ENCODE peak calls at places on chromosomes 4 and X, in seven cellular contexts. C is DND-41, L is IMR-90, V is neuronal stem cell, J is PC-9, T is neural progenitor cell, I is K562. A is an unnamed sample.

GRCh38 chrX:13082286-13083065 is 38.1 kb upstream of the FAM9C start:
- DNase-seq in C (peak), J (no peak), L (no peak), V (no peak), T (no peak), I (no peak), A (no peak)

GRCh38 chrX:1164322-1165288 is 47.8 kb downstream of the CRLF2 start:
- DNase-seq in I (no peak), J (no peak), L (no peak), C (no peak), T (peak), V (no peak), A (peak)

GRCh38 chr4:17578482-17578891 is 1.5 kb downstream of the LAP3 start:
- DNase-seq in J (no peak), I (no peak), T (no peak), L (peak), C (no peak), V (no peak), A (no peak)

GRCh38 chr4:113040793-113041192 is 8.7 kb upstream of the ANK2 start:
- DNase-seq in C (no peak), I (no peak), V (no peak), L (no peak), J (no peak), T (no peak), A (no peak)

GRCh38 chr4:137156054-137156453 is 376.2 kb downstream of the PCDH18 start:
- DNase-seq in J (no peak), V (no peak), C (no peak), L (peak), I (no peak), T (no peak), A (peak)

GRCh38 chrX:1196436-1196835 is 16.0 kb downstream of the CRLF2 start:
- DNase-seq in V (no peak), L (no peak), I (no peak), T (no peak), C (no peak), J (no peak), A (no peak)

GRCh38 chr4:108359130-108359709 is 190.5 kb upstream of the LEF1 start:
- DNase-seq in I (no peak), J (no peak), C (peak), V (no peak), L (no peak), T (no peak), A (no peak)

GRCh38 chrX:16869393-16870094 is 618 bp downstream of the RBBP7 start:
- DNase-seq in C (peak), J (no peak), I (peak), T (peak), V (peak), L (peak), A (peak)

GRCh38 chr4:33709247-33709646 is 2535.1 kb downstream of the ARAP2 start:
- DNase-seq in C (no peak), I (no peak), V (no peak), L (peak), T (no peak), J (no peak), A (peak)

GRCh38 chr4:7782783-7783182 is 156.9 kb downstream of the AFAP1 start:
- DNase-seq in T (no peak), I (no peak), J (peak), V (no peak), C (no peak), L (no peak), A (peak)

GRCh38 chr4:60683953-60684352 is 516.2 kb upstream of the ADGRL3 start:
- DNase-seq in V (no peak), J (no peak), L (peak), T (no peak), C (no peak), I (no peak), A (peak)

GRCh38 chrX:104522386-104522785 is 43.6 kb upstream of the IL1RAPL2 start:
- DNase-seq in T (no peak), V (no peak), J (no peak), C (no peak), I (no peak), L (no peak), A (no peak)

GRCh38 chr4:37946503-37947179 is 13.6 kb upstream of the PTTG2 start:
- DNase-seq in J (no peak), L (no peak), V (no peak), T (no peak), I (no peak), C (no peak), A (no peak)

GRCh38 chr4:726235-726787 is 20.7 kb downstream of the PCGF3 start:
- DNase-seq in L (peak), J (no peak), C (no peak), I (peak), T (no peak), V (no peak), A (peak)

GRCh38 chr4:115042496-115042895 is 70.9 kb downstream of the NDST4 start:
- DNase-seq in V (no peak), I (no peak), C (no peak), J (no peak), T (peak), L (no peak), A (peak)

GRCh38 chrX:63428348-63428747 is 77.2 kb upstream of the SPIN4 start:
- DNase-seq in I (no peak), L (peak), C (no peak), V (no peak), J (peak), T (no peak), A (peak)

GRCh38 chrX:150028692-150029091 is 90.4 kb upstream of the EOLA2 start:
- DNase-seq in C (no peak), V (no peak), L (no peak), T (no peak), I (no peak), J (no peak), A (no peak)

GRCh38 chrX:151694661-151695582 is at the start of gene PRRG3:
- DNase-seq in T (peak), I (no peak), J (no peak), V (no peak), L (no peak), C (no peak), A (no peak)

GRCh38 chr4:7985891-7986441 is 46.3 kb upstream of the AFAP1 start:
- DNase-seq in C (no peak), T (no peak), V (no peak), L (peak), J (no peak), I (no peak), A (no peak)

GRCh38 chrX:134526399-134526798 is 66.4 kb downstream of the HPRT1 start:
- DNase-seq in C (no peak), I (no peak), V (no peak), J (no peak), L (peak), T (no peak), A (peak)

GRCh38 chr4:8835521-8836365 is 35.9 kb downstream of the HMX1 start:
- DNase-seq in V (no peak), C (no peak), L (no peak), T (no peak), J (no peak), I (no peak), A (no peak)

GRCh38 chr4:108024078-108024990 is 34.6 kb downstream of the HADH start:
- DNase-seq in I (no peak), L (no peak), C (no peak), V (no peak), T (no peak), J (no peak), A (no peak)

GRCh38 chr4:174378951-174379350 is 95.2 kb downstream of the CEP44 start:
- DNase-seq in T (no peak), I (no peak), V (no peak), L (no peak), C (no peak), J (no peak), A (no peak)

GRCh38 chrX:25004485-25005032 is 11.2 kb downstream of the ARX start:
- DNase-seq in C (no peak), J (no peak), V (no peak), I (no peak), L (no peak), T (peak), A (no peak)

GRCh38 chr4:184457530-184458249 is 16.7 kb downstream of the IRF2 start:
- DNase-seq in C (no peak), T (no peak), L (no peak), J (no peak), I (no peak), V (no peak), A (peak)

GRCh38 chr4:69957209-69957608 is 8.3 kb downstream of the CSN2 start:
- DNase-seq in C (no peak), I (no peak), J (no peak), V (no peak), L (no peak), T (no peak), A (no peak)

GRCh38 chr4:22237155-22237751 is 278.6 kb downstream of the ADGRA3 start:
- DNase-seq in J (no peak), L (peak), C (no peak), T (peak), I (peak), V (no peak), A (peak)

GRCh38 chrX:68841251-68842049 is 12.6 kb downstream of the EFNB1 start:
- DNase-seq in C (no peak), V (no peak), T (no peak), I (no peak), L (no peak), J (no peak), A (no peak)

GRCh38 chr4:187283306-187283705 is 559.6 kb upstream of the FAT1 start:
- DNase-seq in C (no peak), J (no peak), L (peak), T (no peak), V (no peak), I (no peak), A (peak)

GRCh38 chrX:130186645-130187044 is 14.9 kb downstream of the RAB33A start:
- DNase-seq in I (no peak), J (no peak), L (no peak), T (no peak), C (no peak), V (no peak), A (no peak)

GRCh38 chr4:184748251-184748652 is 14.4 kb upstream of the CENPU start:
- DNase-seq in C (no peak), I (no peak), V (no peak), T (no peak), J (peak), L (no peak), A (no peak)

GRCh38 chr4:168877779-168878491 is 132.1 kb downstream of the CBR4 start:
- DNase-seq in C (peak), I (no peak), V (peak), T (peak), L (no peak), J (no peak), A (peak)

DNA sequence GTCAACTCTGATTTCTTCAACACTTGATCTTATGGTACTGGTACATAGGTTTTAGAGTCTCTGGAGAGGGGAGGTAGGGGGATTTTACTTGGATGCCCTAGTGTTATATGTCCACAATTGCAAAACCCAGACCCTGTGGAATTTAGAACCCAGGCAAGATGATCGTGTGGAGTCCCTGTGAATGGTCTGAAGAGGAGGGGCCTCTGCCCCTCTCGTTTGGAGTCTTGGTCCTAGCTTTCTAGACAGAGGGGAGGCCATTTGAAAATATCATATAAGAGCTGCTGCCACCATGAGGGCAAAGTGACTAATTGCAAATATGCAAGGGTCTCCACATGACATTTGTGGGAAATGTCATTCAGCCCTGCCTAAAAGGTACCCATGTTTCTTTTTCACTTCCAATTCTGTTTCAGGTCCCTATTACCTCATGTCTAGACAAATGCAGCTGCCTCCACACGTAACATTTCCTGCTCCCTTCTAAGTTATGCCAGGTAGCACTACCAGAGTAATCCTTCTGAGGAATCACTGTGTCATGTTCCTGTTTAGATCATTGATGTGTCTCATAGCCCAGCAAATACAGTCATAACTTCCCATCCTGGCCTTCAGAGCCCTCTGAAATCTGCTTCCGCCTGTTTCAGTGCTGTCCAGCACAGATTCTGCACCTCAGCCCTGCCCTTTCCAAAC is 126.8 kb downstream of the KLHL8 start:
- DNase-seq in I (peak), T (peak), J (no peak), C (peak), L (peak), V (peak), A (peak)
- H3K4me2 ChIP-seq in I (no peak), T (no peak), J (peak), C (no peak), L (no peak), V (no peak), A (peak)

GRCh38 chr4:118014831-118015230 is 19.5 kb upstream of the NDST3 start:
- DNase-seq in T (no peak), C (no peak), I (no peak), V (no peak), J (no peak), L (no peak), A (no peak)

GRCh38 chr4:118018381-118018780 is 15.9 kb upstream of the NDST3 start:
- DNase-seq in J (no peak), I (no peak), L (no peak), T (no peak), V (no peak), C (no peak), A (no peak)
- H3K4me2 ChIP-seq in J (no peak), I (no peak), L (no peak), T (no peak), V (no peak), C (no peak), A (no peak)

GRCh38 chr4:153564630-153565525 is 98.7 kb downstream of the TMEM131L start:
- DNase-seq in V (peak), J (peak), I (no peak), T (peak), L (peak), C (no peak), A (peak)
- H3K4me2 ChIP-seq in V (no peak), J (no peak), I (no peak), T (peak), L (no peak), C (no peak), A (peak)

DNA sequence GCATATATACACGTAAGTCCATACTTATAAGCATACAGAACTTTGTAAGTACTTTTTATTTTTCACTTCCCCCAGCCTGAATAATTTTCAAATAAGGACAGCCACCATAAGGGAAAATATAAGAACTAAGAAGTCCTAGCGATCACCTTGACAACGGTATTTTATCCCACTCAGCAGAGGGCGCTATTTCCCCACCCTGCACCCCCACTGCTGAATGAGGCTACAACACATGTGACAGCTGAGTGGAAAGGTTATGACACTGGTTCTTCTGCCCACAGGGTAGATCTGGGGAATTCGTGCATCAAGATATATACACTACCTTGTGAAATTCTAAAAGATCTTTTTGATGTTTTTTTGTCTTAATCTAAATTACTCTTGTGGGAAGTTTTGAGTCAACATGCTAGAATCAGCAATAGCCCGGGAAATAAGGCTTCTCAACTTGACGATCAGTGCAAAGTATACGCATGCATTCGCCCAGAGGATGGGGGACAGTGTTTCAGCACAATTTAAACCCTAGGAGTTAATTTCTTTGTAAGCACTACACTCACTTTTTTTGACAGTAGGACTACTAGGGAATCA is 151.5 kb downstream of the CORIN start:
- DNase-seq in I (peak), V (peak), J (no peak), L (peak), C (peak), T (peak), A (peak)
- H3K4me2 ChIP-seq in I (no peak), V (no peak), J (no peak), L (no peak), C (no peak), T (no peak), A (no peak)